ENCODE peak calls at places on chromosome 6, in six cellular contexts. W is PC-3; A is heart left ventricle; Y is CD8-positive, alpha-beta T cell; F is breast epithelium; D is HFF-Myc. R is an unnamed sample.
A peak's percentile ranks its signal among the peaks of the same experiment; 100 is the strongest.

GRCh38 chr6:56334937-56335336 is 87.6 kb upstream of the COL21A1 start:
- DNase-seq in W (peak; percentile 92), A (no peak), Y (no peak), F (no peak), D (no peak), R (no peak)

GRCh38 chr6:138550346-138550767 is 51.1 kb upstream of the NHSL1 start:
- DNase-seq in W (no peak), A (no peak), Y (no peak), F (no peak), D (no peak), R (no peak)

GRCh38 chr6:110484321-110484720 is 7.9 kb upstream of the SLC22A16 start:
- DNase-seq in W (peak; percentile 84), A (no peak), Y (no peak), F (no peak), D (no peak), R (no peak)

GRCh38 chr6:25889877-25890853 is 16.1 kb upstream of the SLC17A3 start:
- DNase-seq in W (peak; percentile 75), A (no peak), Y (no peak), F (no peak), D (peak; percentile 19), R (no peak)

GRCh38 chr6:150456902-150457643 is 88.3 kb downstream of the IYD start:
- DNase-seq in W (no peak), A (no peak), Y (no peak), F (no peak), D (no peak), R (no peak)

GRCh38 chr6:9139762-9140161 is 704.4 kb upstream of the SLC35B3 start:
- DNase-seq in W (peak; percentile 91), A (no peak), Y (no peak), F (no peak), D (peak; percentile 37), R (no peak)

GRCh38 chr6:37150314-37150713 is 19.6 kb upstream of the PIM1 start:
- DNase-seq in W (no peak), A (no peak), Y (no peak), F (no peak), D (no peak), R (no peak)

GRCh38 chr6:161372422-161372793 is 98.5 kb upstream of the AGPAT4 start:
- DNase-seq in W (no peak), A (no peak), Y (no peak), F (no peak), D (no peak), R (no peak)

GRCh38 chr6:26599591-26599990 is 2.8 kb downstream of the ABT1 start:
- DNase-seq in W (no peak), A (no peak), Y (no peak), F (no peak), D (no peak), R (no peak)

GRCh38 chr6:7108964-7109836 is 1.4 kb downstream of the RREB1 start:
- DNase-seq in W (peak; percentile 71), A (peak; percentile 75), Y (peak; percentile 51), F (peak; percentile 59), D (peak; percentile 20), R (no peak)

GRCh38 chr6:35786810-35787209 is 6.0 kb downstream of the CLPSL1 start:
- DNase-seq in W (no peak), A (no peak), Y (no peak), F (no peak), D (no peak), R (no peak)

GRCh38 chr6:3285732-3286131 is 27.0 kb downstream of the PSMG4 start:
- DNase-seq in W (no peak), A (no peak), Y (no peak), F (peak; percentile 6), D (no peak), R (no peak)

GRCh38 chr6:42345696-42346416 is 105.9 kb downstream of the TRERF1 start:
- DNase-seq in W (no peak), A (no peak), Y (no peak), F (no peak), D (no peak), R (no peak)

GRCh38 chr6:10315034-10315433 is 99.8 kb downstream of the TFAP2A start:
- DNase-seq in W (no peak), A (no peak), Y (no peak), F (no peak), D (no peak), R (no peak)

GRCh38 chr6:10322991-10323390 is 91.9 kb downstream of the TFAP2A start:
- DNase-seq in W (peak; percentile 56), A (no peak), Y (no peak), F (no peak), D (no peak), R (no peak)

GRCh38 chr6:52232990-52233389 is 11.3 kb downstream of the IL17F start:
- DNase-seq in W (no peak), A (no peak), Y (no peak), F (no peak), D (no peak), R (no peak)

GRCh38 chr6:152301021-152301805 is 335.9 kb downstream of the SYNE1 start:
- DNase-seq in W (no peak), A (no peak), Y (no peak), F (no peak), D (no peak), R (no peak)

GRCh38 chr6:155274106-155274505 is 10.3 kb downstream of the CLDN20 start:
- DNase-seq in W (no peak), A (no peak), Y (no peak), F (no peak), D (no peak), R (no peak)

GRCh38 chr6:139291813-139292619 is at the start of gene TXLNB:
- DNase-seq in W (no peak), A (peak; percentile 88), Y (peak; percentile 80), F (peak; percentile 57), D (no peak), R (peak; percentile 40)

GRCh38 chr6:20978176-20978614 is 443.9 kb downstream of the CDKAL1 start:
- DNase-seq in W (no peak), A (no peak), Y (no peak), F (no peak), D (peak; percentile 84), R (no peak)

GRCh38 chr6:125120054-125120590 is 33.5 kb upstream of the TPD52L1 start:
- DNase-seq in W (no peak), A (no peak), Y (no peak), F (no peak), D (no peak), R (no peak)

GRCh38 chr6:33610779-33611421 is 10.2 kb upstream of the ITPR3 start:
- DNase-seq in W (no peak), A (no peak), Y (no peak), F (no peak), D (no peak), R (no peak)

GRCh38 chr6:82246802-82247633 is 526 bp downstream of the IBTK start:
- DNase-seq in W (peak; percentile 61), A (no peak), Y (no peak), F (peak; percentile 60), D (no peak), R (peak; percentile 38)

GRCh38 chr6:156776470-156776840 is 723 bp upstream of the ARID1B start:
- DNase-seq in W (peak; percentile 37), A (no peak), Y (no peak), F (no peak), D (no peak), R (no peak)

GRCh38 chr6:23413327-23414203 is 712.5 kb upstream of the NRSN1 start:
- DNase-seq in W (no peak), A (no peak), Y (no peak), F (no peak), D (no peak), R (no peak)

GRCh38 chr6:31145386-31145785 is 6.5 kb upstream of the PSORS1C2 start:
- DNase-seq in W (no peak), A (no peak), Y (no peak), F (no peak), D (no peak), R (no peak)

GRCh38 chr6:31152776-31153175 is 4.8 kb downstream of the CCHCR1 start:
- DNase-seq in W (no peak), A (no peak), Y (no peak), F (no peak), D (no peak), R (no peak)

GRCh38 chr6:31154436-31154835 is 3.2 kb downstream of the CCHCR1 start:
- DNase-seq in W (no peak), A (no peak), Y (no peak), F (no peak), D (no peak), R (no peak)

GRCh38 chr6:31144970-31145340 is 6.1 kb upstream of the PSORS1C2 start:
- DNase-seq in W (no peak), A (no peak), Y (no peak), F (no peak), D (no peak), R (no peak)

DNA sequence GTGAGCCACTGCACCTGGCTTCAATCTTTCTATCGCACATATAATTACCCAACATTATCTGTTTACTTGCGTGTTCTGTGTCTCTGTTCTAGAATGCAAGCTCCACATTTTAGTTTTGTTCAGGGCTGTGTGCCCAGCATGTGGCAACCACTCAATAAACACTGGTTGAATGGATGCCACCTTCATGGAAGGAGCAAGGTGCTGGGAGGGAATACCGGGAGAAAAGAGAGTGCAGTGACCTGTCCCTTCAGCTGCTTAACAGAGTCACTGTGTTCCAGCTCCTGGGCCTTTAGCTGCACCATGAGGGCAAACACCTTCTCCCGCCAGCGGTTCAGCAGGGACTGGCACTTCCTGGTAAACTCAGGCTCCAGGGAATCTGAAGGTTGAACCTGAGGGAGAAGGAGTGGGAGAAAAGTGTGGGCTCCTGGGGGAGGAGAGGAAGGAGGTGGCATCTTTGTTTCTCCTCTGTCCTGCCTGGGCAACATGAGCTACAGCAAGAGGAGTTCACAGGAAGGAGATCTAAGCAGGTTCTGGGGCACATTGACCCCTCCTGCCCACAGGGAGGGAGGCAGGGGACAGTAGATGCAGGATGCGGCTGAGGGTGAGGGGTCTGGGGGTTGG is 7.7 kb downstream of the CCHCR1 start:
- DNase-seq in W (no peak), A (no peak), Y (no peak), F (no peak), D (no peak), R (no peak)
- TF ChIP-seq CTCF in W (no peak), A (no peak), Y (no peak), F (no peak), D (no peak), R (no peak)

GRCh38 chr6:118476554-118476953 is 71.5 kb upstream of the PLN start:
- DNase-seq in W (no peak), A (no peak), Y (no peak), F (no peak), D (no peak), R (no peak)
- TF ChIP-seq CTCF in W (no peak), A (no peak), Y (no peak), F (no peak), D (no peak), R (no peak)

DNA sequence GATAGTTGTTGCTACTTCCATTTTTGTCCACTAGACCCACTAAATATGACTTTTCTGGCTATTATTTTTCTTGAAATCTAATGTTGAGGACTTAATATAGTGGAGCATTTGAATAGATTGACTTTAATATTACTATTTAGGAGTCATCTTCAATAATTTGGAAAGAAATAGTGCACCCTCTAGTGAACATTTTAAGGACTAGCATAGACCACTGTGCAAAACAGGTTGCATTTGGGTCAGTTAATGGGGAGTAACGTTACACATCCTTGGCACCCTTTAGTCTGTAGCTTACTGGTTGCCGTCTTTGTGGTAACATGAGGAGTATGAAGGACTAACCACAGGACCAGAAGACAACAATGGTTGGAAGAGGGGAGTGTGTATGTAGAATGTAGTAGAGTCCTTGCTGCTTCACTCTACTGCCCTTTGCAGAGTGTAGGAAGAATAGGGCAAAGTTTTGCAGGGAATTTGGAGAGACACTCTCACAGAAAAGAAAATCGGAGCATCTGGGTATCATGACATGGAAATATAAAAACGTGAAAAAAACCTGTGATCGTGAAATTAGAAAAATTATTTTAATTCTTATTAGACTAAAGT is 25.2 kb downstream of the RFPL4B start:
- DNase-seq in W (peak; percentile 55), A (no peak), Y (no peak), F (no peak), D (peak; percentile 43), R (no peak)
- TF ChIP-seq CTCF in W (peak; percentile 69), A (peak; percentile 50), Y (no peak), F (peak; percentile 25), D (peak; percentile 43), R (no peak)

GRCh38 chr6:165987483-165988305 is 180.0 kb downstream of the TBXT start:
- DNase-seq in W (no peak), A (peak; percentile 83), Y (no peak), F (no peak), D (no peak), R (peak; percentile 56)
- TF ChIP-seq CTCF in W (no peak), A (no peak), Y (no peak), F (no peak), D (no peak), R (no peak)

R was measured in mesothelial cell of epicardium.